ENCODE peak calls at places on chromosome 12, in six cellular contexts. P is hepatocyte, F is HCT116, B is GM23248, H is PC-3, D is GM23338. M is an unnamed sample.

GRCh38 chr12:12249216-12250050 is 17.4 kb downstream of the LRP6 start:
- DNase-seq in P (no peak), B (no peak), D (no peak), H (no peak), F (no peak), M (no peak)

GRCh38 chr12:106248177-106248848 is 493 bp upstream of the CKAP4 start:
- DNase-seq in D (peak; percentile 59), P (peak; percentile 79), H (peak; percentile 58), F (no peak), B (peak; percentile 89), M (peak; percentile 52)

GRCh38 chr12:6370994-6371754 is 4.2 kb downstream of the SCNN1A start:
- DNase-seq in H (peak; percentile 97), F (peak; percentile 95), D (peak; percentile 96), B (peak; percentile 53), P (peak; percentile 91), M (peak; percentile 81)

GRCh38 chr12:65902504-65902903 is 78.2 kb downstream of the HMGA2 start:
- DNase-seq in H (no peak), D (no peak), F (no peak), P (no peak), B (peak; percentile 49), M (no peak)

GRCh38 chr12:115223322-115223721 is 539.3 kb upstream of the TBX3 start:
- DNase-seq in D (no peak), P (peak; percentile 36), H (peak; percentile 87), B (peak; percentile 80), F (no peak), M (no peak)

GRCh38 chr12:110849748-110850403 is 3.1 kb downstream of the CCDC63 start:
- DNase-seq in D (no peak), P (no peak), B (no peak), H (no peak), F (no peak), M (no peak)

GRCh38 chr12:54701940-54702592 is 53.9 kb upstream of the DCD start:
- DNase-seq in F (peak; percentile 37), D (peak; percentile 75), H (peak; percentile 61), P (peak; percentile 66), B (peak; percentile 60), M (peak; percentile 65)

GRCh38 chr12:28543021-28543890 is 353.0 kb downstream of the CCDC91 start:
- DNase-seq in D (no peak), H (no peak), B (no peak), P (no peak), F (no peak), M (no peak)

GRCh38 chr12:6825398-6826124 is 2.6 kb upstream of the P3H3 start:
- DNase-seq in D (peak; percentile 91), F (peak; percentile 47), H (peak; percentile 84), B (peak; percentile 85), P (peak; percentile 92), M (peak; percentile 91)

GRCh38 chr12:107468182-107468581 is 217.4 kb upstream of the PWP1 start:
- DNase-seq in D (peak; percentile 27), F (no peak), B (no peak), P (no peak), H (no peak), M (no peak)

GRCh38 chr12:123986374-123986920 is 13.4 kb downstream of the ZNF664 start:
- DNase-seq in B (no peak), F (no peak), H (no peak), D (no peak), P (no peak), M (no peak)

GRCh38 chr12:88299567-88300101 is 157.5 kb downstream of the TMTC3 start:
- DNase-seq in B (peak; percentile 98), P (peak; percentile 3), H (peak; percentile 95), F (peak; percentile 34), D (no peak), M (no peak)

GRCh38 chr12:97308576-97309198 is 153.9 kb upstream of the RMST start:
- DNase-seq in H (peak; percentile 65), F (peak; percentile 46), P (peak; percentile 58), B (peak; percentile 36), D (peak; percentile 60), M (peak; percentile 24)

GRCh38 chr12:45498645-45499044 is 230.9 kb upstream of the ARID2 start:
- DNase-seq in D (no peak), P (no peak), F (no peak), B (no peak), H (no peak), M (no peak)

GRCh38 chr12:52362118-52362726 is 5.1 kb downstream of the KRT85 start:
- DNase-seq in D (peak; percentile 34), P (no peak), F (no peak), B (no peak), H (no peak), M (no peak)

GRCh38 chr12:47066278-47067048 is 13.0 kb upstream of the PCED1B start:
- DNase-seq in P (no peak), H (no peak), F (no peak), B (peak; percentile 62), D (no peak), M (no peak)

GRCh38 chr12:105920161-105920684 is 218.5 kb downstream of the NUAK1 start:
- DNase-seq in F (no peak), H (no peak), D (no peak), P (peak; percentile 13), B (no peak), M (no peak)

GRCh38 chr12:87975879-87976278 is 53.3 kb downstream of the C12orf50 start:
- DNase-seq in D (no peak), P (no peak), F (no peak), B (no peak), H (no peak), M (no peak)

GRCh38 chr12:12202747-12203146 is 64.1 kb downstream of the LRP6 start:
- DNase-seq in H (no peak), F (no peak), D (no peak), P (no peak), B (no peak), M (no peak)

GRCh38 chr12:102596016-102596415 is 115.7 kb upstream of the IGF1 start:
- DNase-seq in H (no peak), P (no peak), D (no peak), F (no peak), B (no peak), M (no peak)

GRCh38 chr12:116630762-116631161 is 71.6 kb downstream of the MAP1LC3B2 start:
- DNase-seq in F (no peak), D (no peak), P (no peak), H (no peak), B (no peak), M (no peak)
- TF ChIP-seq EZH2phosphoT487 in F (no peak), D (no peak), P (no peak), H (no peak), B (no peak), M (no peak)

GRCh38 chr12:121769831-121770301 is 23.6 kb downstream of the RHOF start:
- DNase-seq in D (no peak), F (no peak), B (no peak), H (no peak), P (peak; percentile 72), M (no peak)

GRCh38 chr12:121766290-121767039 is 27.0 kb downstream of the RHOF start:
- DNase-seq in P (no peak), H (no peak), B (peak; percentile 55), D (no peak), F (no peak), M (no peak)

GRCh38 chr12:121769297-121769830 is 24.1 kb downstream of the RHOF start:
- DNase-seq in P (no peak), H (no peak), B (no peak), D (no peak), F (no peak), M (no peak)

GRCh38 chr12:121765573-121765972 is 27.9 kb downstream of the RHOF start:
- DNase-seq in H (peak; percentile 79), D (no peak), F (peak; percentile 58), B (peak; percentile 93), P (peak; percentile 70), M (no peak)

DNA sequence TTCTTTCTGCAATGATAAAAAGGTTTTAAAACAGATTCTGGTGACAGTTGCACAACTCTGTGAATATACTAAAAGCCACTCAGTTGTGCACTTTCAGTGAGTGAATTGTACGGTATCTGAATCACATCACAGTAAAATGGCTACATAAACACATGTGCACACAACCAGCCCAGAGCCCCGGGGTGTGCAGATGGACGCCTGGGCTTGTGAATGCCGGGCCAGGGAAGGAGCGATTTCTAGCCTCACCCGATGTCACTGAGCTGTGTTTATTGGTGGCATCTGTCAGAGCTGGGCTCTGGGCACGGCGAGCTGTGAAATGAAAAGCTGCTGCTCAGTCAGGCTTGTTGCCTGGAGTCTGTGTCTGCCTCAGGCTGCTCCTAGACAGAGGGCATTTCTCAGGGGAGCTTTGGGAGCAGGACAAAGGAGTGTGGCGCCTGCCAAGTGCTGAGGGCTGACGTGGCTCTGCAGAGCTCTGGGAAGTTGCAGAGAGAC is 25.9 kb downstream of the RHOF start:
- DNase-seq in P (no peak), H (no peak), F (no peak), B (peak; percentile 90), D (no peak), M (no peak)
- TF ChIP-seq EZH2phosphoT487 in P (no peak), H (no peak), F (no peak), B (no peak), D (no peak), M (no peak)

DNA sequence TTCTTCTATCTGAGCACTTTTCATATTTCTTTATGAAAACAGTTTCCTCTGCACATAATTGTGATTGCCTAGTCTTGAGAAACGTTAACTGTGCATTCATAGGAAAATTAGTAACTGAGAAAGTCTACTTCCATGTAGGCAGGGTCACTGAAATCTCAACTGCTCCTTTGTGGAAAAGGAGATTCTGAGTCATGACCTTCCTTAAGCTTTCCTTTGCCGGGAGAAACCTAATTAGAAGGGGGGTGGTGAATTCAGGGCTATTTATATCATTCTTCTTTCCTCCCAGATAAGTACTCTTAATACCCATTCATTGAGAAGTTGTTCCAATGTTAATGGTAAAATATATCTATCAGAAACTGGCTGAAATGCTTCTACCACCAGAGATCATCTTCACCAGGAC is 751.0 kb upstream of the TMEM132C start:
- DNase-seq in H (peak; percentile 27), D (no peak), B (peak; percentile 62), P (no peak), F (no peak), M (no peak)
- TF ChIP-seq EZH2phosphoT487 in H (no peak), D (no peak), B (no peak), P (no peak), F (no peak), M (no peak)

DNA sequence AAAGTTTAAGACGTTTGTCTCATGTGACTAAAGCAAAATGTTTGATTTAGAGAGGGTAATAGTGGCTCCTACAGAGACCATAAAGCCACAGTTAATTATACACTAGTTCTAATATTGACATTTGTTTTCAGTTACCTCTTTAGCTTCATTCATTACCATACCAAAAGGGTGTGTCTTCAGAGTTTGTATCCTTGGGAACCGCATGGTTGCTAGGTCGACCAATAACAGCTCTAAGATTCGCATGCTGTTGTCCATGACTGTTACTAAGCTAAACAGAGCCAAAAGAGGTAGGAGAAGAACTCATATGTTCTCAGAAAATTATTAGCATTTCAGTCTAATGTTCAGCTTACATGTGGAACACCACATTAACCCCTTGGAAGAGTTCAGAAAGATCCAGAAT is 36.2 kb upstream of the ETNK1 start:
- DNase-seq in D (no peak), H (no peak), B (peak; percentile 22), P (peak; percentile 55), F (no peak), M (no peak)
- TF ChIP-seq EZH2phosphoT487 in D (no peak), H (no peak), B (no peak), P (no peak), F (no peak), M (no peak)

M was measured in neural progenitor cell.